ENCODE peak calls at places on chromosomes 11 and 22, in four cellular contexts. T is T1000; C is glutamatergic neuron; D is CD8-positive, alpha-beta memory T cell. Z is an unnamed sample.

GRCh38 chr11:117204283-117205080 is 5.3 kb downstream of the TAGLN start:
- DNase-seq in D (no peak), C (no peak), T (no peak), Z (no peak)

GRCh38 chr11:18865951-18866350 is 73.3 kb downstream of the MRGPRX1 start:
- DNase-seq in C (no peak), T (no peak), D (no peak), Z (no peak)

GRCh38 chr11:31810779-31811647 is at the start of gene PAX6:
- DNase-seq in T (no peak), D (peak), C (peak), Z (peak)

GRCh38 chr11:113906515-113906914 is 1.9 kb downstream of the HTR3B start:
- DNase-seq in D (no peak), C (no peak), T (no peak), Z (no peak)

GRCh38 chr11:45217991-45218390 is 68.2 kb downstream of the SYT13 start:
- DNase-seq in T (no peak), C (no peak), D (no peak), Z (no peak)

GRCh38 chr11:45409587-45409986 is 123.4 kb upstream of the SYT13 start:
- DNase-seq in D (no peak), C (peak), T (no peak), Z (no peak)

GRCh38 chr22:30248484-30248883 is 1.9 kb upstream of the LIF start:
- DNase-seq in T (no peak), C (no peak), D (no peak), Z (no peak)

GRCh38 chr22:36641902-36642640 is 61.5 kb downstream of the CACNG2 start:
- DNase-seq in T (no peak), C (no peak), D (no peak), Z (no peak)

GRCh38 chr11:19933132-19933735 is 220.6 kb downstream of the NAV2 start:
- DNase-seq in D (no peak), C (no peak), T (no peak), Z (no peak)

GRCh38 chr22:22912722-22913253 is 25.2 kb downstream of the IGLL5 start:
- DNase-seq in D (no peak), T (no peak), C (no peak), Z (no peak)

GRCh38 chr22:46085831-46086576 is 64.3 kb upstream of the PPARA start:
- DNase-seq in C (no peak), D (no peak), T (peak), Z (no peak)

GRCh38 chr11:46918087-46918751 is at the start of gene LRP4:
- DNase-seq in D (peak), T (no peak), C (peak), Z (peak)

GRCh38 chr11:61955416-61956135 is 5.4 kb downstream of the BEST1 start:
- DNase-seq in C (peak), D (no peak), T (no peak), Z (peak)

GRCh38 chr11:16611395-16612233 is 126.8 kb upstream of the C11orf58 start:
- DNase-seq in D (no peak), C (peak), T (no peak), Z (peak)

GRCh38 chr11:119055901-119056300 is 1.1 kb downstream of the HYOU1 start:
- DNase-seq in C (no peak), D (no peak), T (no peak), Z (no peak)

GRCh38 chr11:123405123-123405592 is 24.9 kb upstream of the GRAMD1B start:
- DNase-seq in T (no peak), D (no peak), C (no peak), Z (no peak)

GRCh38 chr22:47591709-47592108 is 829.3 kb downstream of the TBC1D22A start:
- DNase-seq in D (no peak), T (no peak), C (no peak), Z (no peak)

GRCh38 chr11:100208207-100208606 is 478.9 kb upstream of the ARHGAP42 start:
- DNase-seq in C (no peak), D (no peak), T (no peak), Z (no peak)

GRCh38 chr11:3879967-3880542 is 24.6 kb downstream of the STIM1 start:
- DNase-seq in T (no peak), C (no peak), D (no peak), Z (no peak)

GRCh38 chr11:72924568-72925190 is 110.5 kb downstream of the ATG16L2 start:
- DNase-seq in T (no peak), C (no peak), D (no peak), Z (no peak)

GRCh38 chr11:131302831-131303230 is 67.6 kb upstream of the NTM start:
- DNase-seq in C (no peak), T (no peak), D (no peak), Z (no peak)

GRCh38 chr11:132078230-132078629 is 707.8 kb downstream of the NTM start:
- DNase-seq in C (no peak), D (no peak), T (no peak), Z (no peak)

GRCh38 chr11:72112541-72113136 is at the start of gene ANAPC15:
- DNase-seq in D (peak), T (peak), C (peak), Z (peak)

GRCh38 chr22:36379593-36380361 is 8.0 kb downstream of the MYH9 start:
- DNase-seq in C (no peak), D (peak), T (no peak), Z (no peak)

GRCh38 chr11:120634706-120635105 is 123.2 kb downstream of the GRIK4 start:
- DNase-seq in C (no peak), T (no peak), D (no peak), Z (no peak)

GRCh38 chr22:19990609-19991394 is 25.8 kb downstream of the ARVCF start:
- DNase-seq in T (no peak), D (no peak), C (no peak), Z (no peak)

GRCh38 chr22:47291565-47292495 is 529.4 kb downstream of the TBC1D22A start:
- DNase-seq in T (no peak), D (no peak), C (no peak), Z (no peak)

GRCh38 chr11:70018816-70019215 is 59.3 kb upstream of the ANO1 start:
- DNase-seq in C (no peak), D (no peak), T (no peak), Z (no peak)

GRCh38 chr11:128813729-128814128 is 53.4 kb downstream of the KCNJ1 start:
- DNase-seq in C (no peak), D (no peak), T (no peak), Z (no peak)

GRCh38 chr11:103985041-103985440 is 51.4 kb upstream of the DDI1 start:
- DNase-seq in T (no peak), D (no peak), C (no peak), Z (no peak)

GRCh38 chr11:47611240-47611863 is 17.1 kb upstream of the C1QTNF4 start:
- DNase-seq in T (no peak), C (no peak), D (no peak), Z (no peak)